ENCODE peak calls at places on chromosomes 16 and 17, in six cellular contexts. One of them, this sample, is unnamed. For H3K4me1, the result is how much of the 10 kb centered on the place peaks cover.

GRCh38 chr16:69187387-69187890 is 475 bp downstream of the SNTB2 start:
- DNase-seq in tibial nerve: peak
- DNase-seq in OCI-LY7: peak
- DNase-seq in endodermal cell: peak
- DNase-seq in fibroblast of lung: peak
- DNase-seq in CD4-positive, CD25-positive, alpha-beta regulatory T cell: peak
- DNase-seq in this sample: peak

GRCh38 chr16:73020409-73020884 is 27.5 kb downstream of the ZFHX3 start:
- DNase-seq in tibial nerve: peak
- DNase-seq in OCI-LY7: no peak
- DNase-seq in endodermal cell: peak
- DNase-seq in fibroblast of lung: peak
- DNase-seq in CD4-positive, CD25-positive, alpha-beta regulatory T cell: no peak
- DNase-seq in this sample: no peak

GRCh38 chr16:70687172-70687531 is 1.3 kb upstream of the MTSS2 start:
- DNase-seq in tibial nerve: no peak
- DNase-seq in OCI-LY7: no peak
- DNase-seq in endodermal cell: no peak
- DNase-seq in fibroblast of lung: no peak
- DNase-seq in CD4-positive, CD25-positive, alpha-beta regulatory T cell: no peak
- DNase-seq in this sample: no peak

GRCh38 chr17:7237761-7238417 is 1.4 kb downstream of the PHF23 start:
- DNase-seq in tibial nerve: peak
- DNase-seq in OCI-LY7: peak
- DNase-seq in endodermal cell: peak
- DNase-seq in fibroblast of lung: peak
- DNase-seq in CD4-positive, CD25-positive, alpha-beta regulatory T cell: peak
- DNase-seq in this sample: peak

GRCh38 chr16:75282811-75283281 is 31.4 kb upstream of the BCAR1 start:
- DNase-seq in tibial nerve: no peak
- DNase-seq in OCI-LY7: no peak
- DNase-seq in endodermal cell: no peak
- DNase-seq in fibroblast of lung: no peak
- DNase-seq in CD4-positive, CD25-positive, alpha-beta regulatory T cell: no peak
- DNase-seq in this sample: no peak

GRCh38 chr16:22813946-22814325 is at the start of gene HS3ST2:
- DNase-seq in tibial nerve: no peak
- DNase-seq in OCI-LY7: no peak
- DNase-seq in endodermal cell: peak
- DNase-seq in fibroblast of lung: peak
- DNase-seq in CD4-positive, CD25-positive, alpha-beta regulatory T cell: no peak
- DNase-seq in this sample: peak

GRCh38 chr16:58511933-58512815 is 3.1 kb upstream of the SETD6 start:
- DNase-seq in tibial nerve: peak
- DNase-seq in OCI-LY7: peak
- DNase-seq in endodermal cell: peak
- DNase-seq in fibroblast of lung: peak
- DNase-seq in CD4-positive, CD25-positive, alpha-beta regulatory T cell: peak
- DNase-seq in this sample: peak

GRCh38 chr16:67525176-67525860 is 3.3 kb upstream of the RIPOR1 start:
- DNase-seq in tibial nerve: no peak
- DNase-seq in OCI-LY7: no peak
- DNase-seq in endodermal cell: no peak
- DNase-seq in fibroblast of lung: peak
- DNase-seq in CD4-positive, CD25-positive, alpha-beta regulatory T cell: no peak
- DNase-seq in this sample: no peak

GRCh38 chr17:74814453-74814852 is 38.3 kb upstream of the NAT9 start:
- DNase-seq in tibial nerve: no peak
- DNase-seq in OCI-LY7: peak
- DNase-seq in endodermal cell: no peak
- DNase-seq in fibroblast of lung: no peak
- DNase-seq in CD4-positive, CD25-positive, alpha-beta regulatory T cell: no peak
- DNase-seq in this sample: no peak

GRCh38 chr17:3588104-3588503 is 21.1 kb downstream of the TRPV1 start:
- DNase-seq in tibial nerve: no peak
- DNase-seq in OCI-LY7: no peak
- DNase-seq in endodermal cell: no peak
- DNase-seq in fibroblast of lung: no peak
- DNase-seq in CD4-positive, CD25-positive, alpha-beta regulatory T cell: no peak
- DNase-seq in this sample: no peak

GRCh38 chr16:81860867-81861266 is 81.8 kb downstream of the PLCG2 start:
- DNase-seq in tibial nerve: no peak
- DNase-seq in OCI-LY7: no peak
- DNase-seq in endodermal cell: no peak
- DNase-seq in fibroblast of lung: no peak
- DNase-seq in CD4-positive, CD25-positive, alpha-beta regulatory T cell: no peak
- DNase-seq in this sample: no peak

DNA sequence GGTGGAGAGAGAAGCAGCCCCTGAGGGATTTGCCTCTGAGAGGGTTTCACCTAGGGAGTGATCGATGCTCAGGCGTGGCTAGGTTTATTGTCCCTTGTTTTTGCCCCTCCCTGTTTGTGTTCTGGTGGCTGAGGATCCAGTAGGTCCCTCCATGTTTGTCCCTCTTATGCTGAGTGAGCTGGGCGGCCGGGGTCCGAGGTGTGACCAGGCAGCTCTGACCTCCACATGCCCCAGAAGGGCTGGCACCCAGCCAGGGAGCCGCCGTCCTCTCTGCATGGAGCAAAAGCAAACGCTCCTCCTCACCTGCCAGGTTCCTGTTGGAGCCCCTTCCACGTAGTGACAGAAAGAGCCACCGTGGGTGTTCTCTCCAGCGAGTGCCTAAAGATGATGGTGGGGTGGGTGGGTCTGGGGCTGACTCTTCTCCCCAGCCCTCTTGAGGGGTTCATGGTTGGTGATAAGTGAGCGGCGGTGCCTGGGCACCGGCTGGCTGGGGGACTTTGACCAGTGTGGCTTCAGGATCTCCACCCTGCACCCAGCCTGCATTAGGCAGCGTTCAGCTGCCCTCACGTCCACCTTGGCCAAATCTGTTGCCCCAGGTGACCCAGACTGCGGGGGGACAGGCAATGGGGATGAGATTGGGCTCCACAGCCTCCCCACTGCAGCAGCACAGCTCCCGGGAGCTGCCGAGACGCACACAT is 14.1 kb upstream of the NUDT16L1 start:
- DNase-seq in tibial nerve: no peak
- DNase-seq in OCI-LY7: no peak
- DNase-seq in endodermal cell: peak
- DNase-seq in fibroblast of lung: no peak
- DNase-seq in CD4-positive, CD25-positive, alpha-beta regulatory T cell: no peak
- DNase-seq in this sample: peak
- H3K27ac ChIP-seq in tibial nerve: peak
- H3K27ac ChIP-seq in OCI-LY7: no peak
- H3K27ac ChIP-seq in endodermal cell: no peak
- H3K27ac ChIP-seq in fibroblast of lung: peak
- H3K27ac ChIP-seq in CD4-positive, CD25-positive, alpha-beta regulatory T cell: no peak
- H3K27ac ChIP-seq in this sample: peak

DNA sequence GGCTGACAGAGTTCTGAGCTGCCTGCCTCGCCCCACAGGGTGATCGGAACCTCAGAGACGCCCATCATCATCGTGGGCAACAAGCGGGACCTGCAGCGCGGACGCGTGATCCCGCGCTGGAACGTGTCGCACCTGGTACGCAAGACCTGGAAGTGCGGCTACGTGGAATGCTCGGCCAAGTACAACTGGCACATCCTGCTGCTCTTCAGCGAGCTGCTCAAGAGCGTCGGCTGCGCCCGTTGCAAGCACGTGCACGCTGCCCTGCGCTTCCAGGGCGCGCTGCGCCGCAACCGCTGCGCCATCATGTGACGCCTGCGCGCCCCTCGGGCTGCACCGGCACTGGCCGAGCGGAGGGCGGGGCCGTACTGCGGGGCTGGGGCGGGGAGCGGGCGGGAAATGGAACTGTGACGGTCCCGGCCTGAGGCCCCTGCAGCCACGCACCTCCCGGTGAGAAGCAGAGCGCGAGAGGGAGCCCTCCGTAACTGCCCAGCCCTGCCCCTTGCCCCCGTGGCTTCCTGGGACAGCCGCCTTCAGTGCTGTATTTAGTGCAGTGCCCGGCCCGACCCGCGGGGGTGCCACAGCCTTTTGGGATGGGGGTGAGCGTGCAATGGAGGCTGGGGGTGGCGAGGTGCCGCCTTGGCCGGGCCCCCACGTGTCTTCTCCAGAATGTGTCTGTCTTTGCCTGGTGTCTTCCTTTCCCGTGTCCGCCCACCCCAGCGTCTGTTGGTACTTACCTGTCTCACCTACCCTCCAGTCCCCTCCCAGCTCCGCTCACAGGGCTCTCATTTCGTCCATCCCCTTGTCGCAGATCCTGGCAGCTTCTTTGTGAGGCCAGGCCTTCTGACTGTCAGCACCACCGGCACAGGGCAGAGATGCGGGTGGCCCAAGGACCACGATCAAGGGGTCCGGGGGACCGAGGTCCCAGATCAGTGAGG is 9.8 kb downstream of the RASL10B start:
- DNase-seq in tibial nerve: no peak
- DNase-seq in OCI-LY7: no peak
- DNase-seq in endodermal cell: peak
- DNase-seq in fibroblast of lung: no peak
- DNase-seq in CD4-positive, CD25-positive, alpha-beta regulatory T cell: no peak
- DNase-seq in this sample: no peak
- H3K4me3 ChIP-seq in tibial nerve: no peak
- H3K4me3 ChIP-seq in OCI-LY7: no peak
- H3K4me3 ChIP-seq in endodermal cell: no peak
- H3K4me3 ChIP-seq in fibroblast of lung: no peak
- H3K4me3 ChIP-seq in CD4-positive, CD25-positive, alpha-beta regulatory T cell: no peak
- H3K4me3 ChIP-seq in this sample: peak

DNA sequence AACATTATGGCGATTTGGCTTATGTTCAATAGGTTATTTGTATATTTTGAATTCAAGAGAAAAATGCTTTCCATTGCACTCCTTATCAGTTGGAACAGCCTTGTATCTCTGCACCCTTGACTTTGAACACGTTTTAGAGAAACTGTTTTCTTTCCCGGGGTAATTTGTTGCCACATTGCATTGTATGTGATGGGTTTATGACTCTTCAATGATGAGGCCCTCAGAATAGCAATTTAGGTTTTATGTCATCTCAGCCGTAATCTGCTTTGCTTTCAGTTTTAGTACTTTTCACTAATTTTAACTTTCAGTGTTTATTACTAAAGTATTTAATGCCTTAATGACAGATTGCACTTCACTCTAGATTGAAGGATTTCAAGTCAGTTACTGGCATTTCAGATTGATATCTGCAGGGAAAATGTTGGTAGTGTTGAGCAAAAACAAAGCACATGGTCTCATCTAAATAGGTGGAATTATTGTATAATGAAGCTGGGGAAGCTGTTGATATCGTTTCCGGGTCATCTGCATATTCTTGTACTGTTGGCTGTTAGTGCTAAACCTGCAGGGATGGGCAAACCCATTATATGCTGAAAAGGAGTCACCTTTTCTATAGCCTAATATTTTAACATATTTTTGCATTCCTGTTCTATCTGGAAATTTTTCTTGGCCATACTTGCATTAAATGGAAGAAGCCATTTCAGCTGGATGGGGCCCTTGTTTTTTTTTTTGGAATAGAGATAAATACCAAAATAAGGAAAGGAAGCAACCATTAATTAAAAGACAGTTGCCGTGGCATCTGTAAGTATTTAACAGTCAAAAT is 2.0 kb downstream of the LUC7L3 start:
- DNase-seq in tibial nerve: no peak
- DNase-seq in OCI-LY7: peak
- DNase-seq in endodermal cell: no peak
- DNase-seq in fibroblast of lung: no peak
- DNase-seq in CD4-positive, CD25-positive, alpha-beta regulatory T cell: peak
- DNase-seq in this sample: no peak
- H3K4me1 ChIP-seq in tibial nerve: under half
- H3K4me1 ChIP-seq in OCI-LY7: under half
- H3K4me1 ChIP-seq in endodermal cell: under half
- H3K4me1 ChIP-seq in fibroblast of lung: under half
- H3K4me1 ChIP-seq in CD4-positive, CD25-positive, alpha-beta regulatory T cell: half or more
- H3K4me1 ChIP-seq in this sample: half or more

GRCh38 chr17:81842378-81842724 is 7.5 kb upstream of the PPP1R27 start:
- DNase-seq in tibial nerve: no peak
- DNase-seq in OCI-LY7: no peak
- DNase-seq in endodermal cell: no peak
- DNase-seq in fibroblast of lung: no peak
- DNase-seq in CD4-positive, CD25-positive, alpha-beta regulatory T cell: no peak
- DNase-seq in this sample: no peak
- H3K27ac ChIP-seq in tibial nerve: no peak
- H3K27ac ChIP-seq in OCI-LY7: no peak
- H3K27ac ChIP-seq in endodermal cell: no peak
- H3K27ac ChIP-seq in fibroblast of lung: no peak
- H3K27ac ChIP-seq in CD4-positive, CD25-positive, alpha-beta regulatory T cell: no peak
- H3K27ac ChIP-seq in this sample: no peak

DNA sequence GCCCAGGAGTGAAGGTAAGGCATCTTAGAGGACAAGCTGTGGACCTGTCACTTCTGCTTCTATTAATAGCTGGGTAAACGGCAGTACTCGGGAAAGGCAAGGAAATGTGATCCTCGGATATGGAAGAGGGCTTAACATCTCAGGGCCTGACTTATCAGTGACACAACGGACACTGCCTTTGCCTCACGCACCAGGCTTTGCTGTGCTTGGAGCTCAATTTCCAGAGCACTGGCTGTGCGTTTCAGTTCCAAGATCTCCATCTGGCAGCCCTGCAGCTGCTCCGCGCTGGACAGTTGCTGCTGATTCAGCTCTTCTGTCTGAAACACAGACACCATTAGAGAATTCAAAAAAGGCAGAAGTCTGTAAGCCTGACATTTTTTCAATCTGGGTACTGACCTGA is 3.5 kb downstream of the KRT40 start:
- DNase-seq in tibial nerve: no peak
- DNase-seq in OCI-LY7: no peak
- DNase-seq in endodermal cell: no peak
- DNase-seq in fibroblast of lung: peak
- DNase-seq in CD4-positive, CD25-positive, alpha-beta regulatory T cell: no peak
- DNase-seq in this sample: no peak
- H3K4me3 ChIP-seq in tibial nerve: no peak
- H3K4me3 ChIP-seq in OCI-LY7: no peak
- H3K4me3 ChIP-seq in endodermal cell: no peak
- H3K4me3 ChIP-seq in fibroblast of lung: no peak
- H3K4me3 ChIP-seq in CD4-positive, CD25-positive, alpha-beta regulatory T cell: no peak
- H3K4me3 ChIP-seq in this sample: no peak

DNA sequence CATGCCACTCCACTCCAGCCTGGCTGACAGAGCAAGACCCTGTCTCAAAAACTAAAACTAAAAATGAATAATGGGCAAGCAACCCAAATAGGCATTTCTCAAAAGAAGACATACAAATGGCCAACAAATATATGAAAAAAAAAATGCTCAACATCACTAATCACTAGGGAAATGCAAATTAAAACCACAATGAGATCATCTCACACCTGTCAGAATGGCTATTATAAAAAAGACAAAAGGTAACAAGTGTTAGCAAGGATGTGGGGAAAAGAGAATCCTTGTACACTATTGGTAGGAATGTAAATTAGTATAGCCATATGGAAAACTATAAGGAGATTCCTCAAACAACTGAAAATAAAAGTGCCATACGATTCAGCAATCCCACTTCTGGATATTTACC is 7.1 kb upstream of the ERCC4 start:
- DNase-seq in tibial nerve: no peak
- DNase-seq in OCI-LY7: no peak
- DNase-seq in endodermal cell: no peak
- DNase-seq in fibroblast of lung: no peak
- DNase-seq in CD4-positive, CD25-positive, alpha-beta regulatory T cell: no peak
- DNase-seq in this sample: no peak
- H3K4me1 ChIP-seq in tibial nerve: under half
- H3K4me1 ChIP-seq in OCI-LY7: under half
- H3K4me1 ChIP-seq in endodermal cell: under half
- H3K4me1 ChIP-seq in fibroblast of lung: under half
- H3K4me1 ChIP-seq in CD4-positive, CD25-positive, alpha-beta regulatory T cell: under half
- H3K4me1 ChIP-seq in this sample: under half

This sample was measured in lower lobe of right lung.